ENCODE peak calls at places on chromosomes 12 and 14, in four cellular contexts. D is colonic mucosa, J is esophagus squamous epithelium, I is tibial artery. N is an unnamed sample. For H3K4me1, the result is how much of the 10 kb centered on the place peaks cover.

GRCh38 chr12:52097045-52097666 is 17.7 kb downstream of the SMIM41 start:
- DNase-seq in D (no peak), I (no peak), J (no peak), N (no peak)

GRCh38 chr12:13135336-13136178 is 32.1 kb upstream of the GSG1 start:
- DNase-seq in D (no peak), J (no peak), I (peak), N (no peak)

GRCh38 chr14:68401320-68401719 is 391.5 kb downstream of the ZFP36L1 start:
- DNase-seq in J (no peak), I (no peak), D (no peak), N (no peak)

GRCh38 chr12:43099691-43100163 is 452.3 kb downstream of the ADAMTS20 start:
- DNase-seq in I (no peak), J (no peak), D (no peak), N (no peak)

GRCh38 chr12:131833896-131834641 is 5.9 kb downstream of the MMP17 start:
- DNase-seq in J (no peak), I (no peak), D (no peak), N (no peak)

GRCh38 chr12:79275631-79276030 is 411.1 kb downstream of the SYT1 start:
- DNase-seq in D (no peak), I (no peak), J (no peak), N (no peak)

GRCh38 chr14:92654206-92654901 is 94.1 kb downstream of the LGMN start:
- DNase-seq in J (no peak), D (no peak), I (no peak), N (no peak)

GRCh38 chr14:100160534-100160916 is 1.1 kb upstream of the DEGS2 start:
- DNase-seq in I (no peak), D (no peak), J (no peak), N (no peak)

GRCh38 chr14:56224691-56225681 is 106.8 kb downstream of the PELI2 start:
- DNase-seq in J (no peak), D (peak), I (no peak), N (no peak)

GRCh38 chr12:63917864-63918742 is 73.6 kb downstream of the SRGAP1 start:
- DNase-seq in I (no peak), D (peak), J (no peak), N (no peak)

DNA sequence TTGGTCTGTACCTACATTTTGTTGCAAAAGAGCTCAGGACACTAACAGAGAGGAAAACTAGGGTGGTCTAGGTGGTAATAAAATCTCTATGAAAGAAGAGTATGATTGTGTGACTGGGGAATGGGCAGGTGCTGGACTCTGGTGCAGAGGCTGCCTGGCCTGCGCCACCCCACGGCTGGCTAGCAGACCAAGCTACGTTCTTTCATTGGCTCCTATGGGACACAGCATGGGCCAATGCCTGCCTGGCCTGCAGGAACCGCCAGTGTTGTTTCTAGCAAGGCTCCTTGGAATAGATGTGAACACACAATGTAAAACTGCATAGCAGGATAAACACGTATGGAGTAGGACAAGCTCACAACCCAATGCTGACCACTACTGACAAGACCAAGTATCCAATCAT is 51.7 kb upstream of the CORO1C start:
- DNase-seq in I (no peak), J (no peak), D (no peak), N (no peak)
- H3K4me1 ChIP-seq in I (half or more), J (half or more), D (under half), N (under half)

GRCh38 chr12:77328326-77328725 is 263.0 kb upstream of the E2F7 start:
- DNase-seq in D (no peak), I (no peak), J (no peak), N (no peak)

GRCh38 chr12:77324763-77325468 is 259.5 kb upstream of the E2F7 start:
- DNase-seq in J (no peak), I (peak), D (peak), N (no peak)

GRCh38 chr12:77323778-77324415 is 258.5 kb upstream of the E2F7 start:
- DNase-seq in D (no peak), I (no peak), J (no peak), N (no peak)

GRCh38 chr12:77324416-77324762 is 259.0 kb upstream of the E2F7 start:
- DNase-seq in J (no peak), I (no peak), D (no peak), N (no peak)

DNA sequence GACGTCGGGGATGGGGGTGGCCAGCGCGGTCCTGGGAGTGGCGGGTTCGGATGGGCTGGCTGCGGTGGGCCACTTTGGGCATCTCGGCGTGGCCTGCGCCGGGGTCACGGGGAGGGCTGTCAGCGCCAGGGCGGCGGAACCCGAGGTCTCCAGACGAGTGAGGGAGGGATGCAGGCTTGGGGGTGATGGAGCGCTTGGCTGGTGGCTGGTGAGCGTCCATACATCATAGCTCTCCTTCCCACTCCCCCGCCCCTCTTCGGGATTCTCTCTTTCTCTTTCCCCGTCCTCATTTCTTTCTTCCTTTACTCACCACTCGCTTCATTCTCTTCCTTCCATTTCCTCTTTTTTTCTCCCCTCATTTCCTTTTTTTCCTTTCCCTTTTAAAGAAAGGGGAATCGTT is 260.1 kb upstream of the E2F7 start:
- DNase-seq in D (no peak), J (no peak), I (no peak), N (no peak)
- H3K4me3 ChIP-seq in D (peak), J (peak), I (peak), N (peak)

DNA sequence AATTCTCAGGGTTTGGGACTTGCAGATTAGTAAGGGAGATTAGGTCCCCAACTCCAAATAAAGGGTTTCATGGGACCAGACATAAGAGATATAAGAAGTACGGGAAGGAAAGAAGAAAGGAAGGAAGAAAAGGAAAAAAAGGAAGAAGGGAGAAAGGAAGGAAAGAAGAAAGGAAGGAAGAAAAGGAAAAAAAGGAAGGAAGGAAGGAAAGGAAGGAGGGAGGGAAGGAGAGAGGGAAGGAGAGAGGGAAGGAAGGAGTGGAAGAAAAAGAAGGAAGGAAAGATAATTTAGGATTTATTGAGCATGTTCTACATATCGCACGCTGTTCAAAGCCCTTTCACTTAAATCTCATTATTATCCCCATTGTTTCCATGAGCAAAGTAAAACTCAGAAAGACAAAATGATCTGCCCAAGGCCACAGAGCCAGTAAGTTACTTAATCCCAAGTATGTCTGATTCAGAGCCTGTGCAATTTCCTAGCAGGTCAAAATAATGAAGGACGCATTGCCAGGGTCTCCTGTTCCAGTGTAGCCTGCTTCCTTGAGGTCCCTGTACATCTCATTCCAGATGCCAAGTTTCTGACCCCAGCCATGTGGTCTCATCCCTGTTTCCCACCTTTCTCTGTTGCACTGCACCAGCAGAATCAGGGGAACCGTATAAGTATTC is 3.9 kb upstream of the HDAC7 start:
- DNase-seq in J (no peak), D (no peak), I (no peak), N (no peak)
- H3K4me1 ChIP-seq in J (half or more), D (under half), I (half or more), N (half or more)

DNA sequence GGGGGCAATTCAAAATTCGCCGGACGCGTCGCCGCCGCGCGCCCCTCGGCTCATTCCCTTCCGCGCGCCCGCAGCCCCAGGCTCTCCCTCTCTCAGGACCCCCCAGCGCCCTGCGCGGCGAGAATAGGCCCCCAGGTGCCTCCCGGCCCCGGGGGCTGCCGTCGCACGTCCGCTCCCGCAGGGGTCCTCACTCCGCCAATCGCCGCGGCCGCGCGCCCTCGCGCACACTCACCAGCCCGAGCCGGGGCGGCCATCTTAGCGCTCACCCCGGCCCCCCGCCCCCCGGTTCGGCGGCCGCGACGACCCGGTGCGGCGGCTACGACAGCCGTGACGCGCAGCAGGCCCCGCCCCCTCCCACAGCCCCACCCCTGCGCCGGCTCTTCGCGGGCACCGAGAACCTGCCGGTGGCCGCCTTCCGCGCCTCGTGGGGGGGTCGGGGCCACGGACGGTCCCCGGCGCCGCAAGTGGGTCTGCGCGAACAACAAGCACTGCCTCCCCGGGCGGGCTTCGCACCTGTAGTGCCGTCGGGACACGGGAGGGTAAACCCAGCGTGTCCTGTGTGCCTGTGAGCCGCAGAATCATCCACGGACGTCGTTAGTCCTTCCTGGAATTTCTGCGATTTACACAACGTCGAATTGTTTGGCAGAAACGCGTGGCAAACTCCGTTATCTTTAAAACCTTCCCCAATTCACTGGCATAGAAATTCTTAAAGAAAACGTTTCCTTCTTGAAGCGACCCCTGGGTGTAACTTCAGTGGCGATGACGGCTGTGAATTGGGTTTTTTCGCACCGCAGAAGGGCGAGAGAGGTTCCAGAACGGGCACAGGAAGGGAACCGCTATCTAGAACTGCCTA is 2.5 kb downstream of the USP44 start:
- DNase-seq in D (no peak), J (no peak), I (no peak), N (no peak)
- H3K4me3 ChIP-seq in D (peak), J (peak), I (peak), N (peak)

DNA sequence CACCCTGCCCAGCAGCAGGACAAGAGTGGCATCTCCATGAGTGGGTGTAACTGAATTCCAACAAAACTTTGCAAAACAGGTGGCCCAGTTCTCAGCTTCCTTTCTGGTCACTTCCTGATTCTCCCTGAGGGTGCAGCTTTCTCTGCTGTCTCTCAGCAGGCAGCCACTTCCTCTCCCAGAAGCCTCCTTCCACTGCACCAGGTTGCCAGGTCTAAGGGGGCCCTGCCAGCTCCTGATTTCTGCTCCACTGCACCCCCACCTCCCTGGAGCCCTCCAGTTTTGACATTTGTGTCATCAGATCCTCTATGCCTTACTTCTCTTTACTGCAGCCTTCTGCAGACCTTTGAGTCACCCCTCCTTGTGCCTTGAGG is 341.0 kb upstream of the FKBP4 start:
- DNase-seq in J (no peak), D (no peak), I (no peak), N (no peak)
- H3K4me1 ChIP-seq in J (under half), D (under half), I (under half), N (under half)

GRCh38 chr14:74255281-74255680 is 16.0 kb downstream of the VSX2 start:
- DNase-seq in J (no peak), I (no peak), D (no peak), N (no peak)

GRCh38 chr14:74248036-74248435 is 8.8 kb downstream of the VSX2 start:
- DNase-seq in D (no peak), J (no peak), I (no peak), N (no peak)

GRCh38 chr14:74246561-74246960 is 7.3 kb downstream of the VSX2 start:
- DNase-seq in J (no peak), D (no peak), I (no peak), N (no peak)

GRCh38 chr14:74249433-74250375 is 10.5 kb downstream of the VSX2 start:
- DNase-seq in J (no peak), I (no peak), D (no peak), N (no peak)

GRCh38 chr14:74251546-74252030 is 12.3 kb downstream of the VSX2 start:
- DNase-seq in I (peak), J (no peak), D (peak), N (no peak)
- H3K4me3 ChIP-seq in I (peak), J (peak), D (no peak), N (peak)